ENCODE peak calls at places on chromosomes 6 and 20, in ten cellular contexts. One of them, this sample, is unnamed.
A peak's percentile ranks its signal among the peaks of the same experiment; 100 is the strongest.

GRCh38 chr6:439681-440167 is 48.2 kb downstream of the IRF4 start:
- DNase-seq in A549: no peak
- DNase-seq in GM23248: peak; percentile 48
- DNase-seq in cardiac fibroblast: no peak
- DNase-seq in AG10803: peak; percentile 9
- DNase-seq in tibial artery: peak; percentile 41
- DNase-seq in fibroblast of the aortic adventitia: peak; percentile 65
- DNase-seq in heart right ventricle: no peak
- DNase-seq in body of pancreas: no peak
- DNase-seq in CD8-positive, alpha-beta T cell: no peak
- DNase-seq in this sample: no peak

GRCh38 chr6:34680802-34681515 is 15.6 kb downstream of the ILRUN start:
- DNase-seq in A549: no peak
- DNase-seq in GM23248: peak; percentile 47
- DNase-seq in cardiac fibroblast: peak; percentile 48
- DNase-seq in AG10803: peak; percentile 39
- DNase-seq in tibial artery: no peak
- DNase-seq in fibroblast of the aortic adventitia: peak; percentile 38
- DNase-seq in heart right ventricle: no peak
- DNase-seq in body of pancreas: no peak
- DNase-seq in CD8-positive, alpha-beta T cell: no peak
- DNase-seq in this sample: no peak

GRCh38 chr6:131694832-131695426 is 6.3 kb downstream of the OR2A4 start:
- DNase-seq in A549: peak; percentile 50
- DNase-seq in GM23248: peak; percentile 82
- DNase-seq in cardiac fibroblast: peak; percentile 80
- DNase-seq in AG10803: peak; percentile 71
- DNase-seq in tibial artery: no peak
- DNase-seq in fibroblast of the aortic adventitia: peak; percentile 75
- DNase-seq in heart right ventricle: no peak
- DNase-seq in body of pancreas: peak; percentile 62
- DNase-seq in CD8-positive, alpha-beta T cell: no peak
- DNase-seq in this sample: no peak

GRCh38 chr20:13741879-13742278 is 42.8 kb downstream of the ESF1 start:
- DNase-seq in A549: no peak
- DNase-seq in GM23248: no peak
- DNase-seq in cardiac fibroblast: no peak
- DNase-seq in AG10803: no peak
- DNase-seq in tibial artery: no peak
- DNase-seq in fibroblast of the aortic adventitia: no peak
- DNase-seq in heart right ventricle: no peak
- DNase-seq in body of pancreas: no peak
- DNase-seq in CD8-positive, alpha-beta T cell: no peak
- DNase-seq in this sample: no peak

GRCh38 chr6:53532942-53533341 is 12.0 kb downstream of the GCLC start:
- DNase-seq in A549: no peak
- DNase-seq in GM23248: no peak
- DNase-seq in cardiac fibroblast: no peak
- DNase-seq in AG10803: no peak
- DNase-seq in tibial artery: no peak
- DNase-seq in fibroblast of the aortic adventitia: no peak
- DNase-seq in heart right ventricle: no peak
- DNase-seq in body of pancreas: no peak
- DNase-seq in CD8-positive, alpha-beta T cell: no peak
- DNase-seq in this sample: no peak

GRCh38 chr6:105178110-105178509 is 1.7 kb downstream of the POPDC3 start:
- DNase-seq in A549: no peak
- DNase-seq in GM23248: peak; percentile 95
- DNase-seq in cardiac fibroblast: peak; percentile 96
- DNase-seq in AG10803: peak; percentile 96
- DNase-seq in tibial artery: no peak
- DNase-seq in fibroblast of the aortic adventitia: peak; percentile 79
- DNase-seq in heart right ventricle: no peak
- DNase-seq in body of pancreas: no peak
- DNase-seq in CD8-positive, alpha-beta T cell: no peak
- DNase-seq in this sample: peak; percentile 88

GRCh38 chr6:147322299-147323162 is 118.3 kb downstream of the STXBP5 start:
- DNase-seq in A549: no peak
- DNase-seq in GM23248: peak; percentile 80
- DNase-seq in cardiac fibroblast: peak; percentile 65
- DNase-seq in AG10803: peak; percentile 80
- DNase-seq in tibial artery: no peak
- DNase-seq in fibroblast of the aortic adventitia: peak; percentile 9
- DNase-seq in heart right ventricle: no peak
- DNase-seq in body of pancreas: no peak
- DNase-seq in CD8-positive, alpha-beta T cell: no peak
- DNase-seq in this sample: peak; percentile 17

GRCh38 chr6:89750338-89750737 is 69.3 kb downstream of the MDN1 start:
- DNase-seq in A549: no peak
- DNase-seq in GM23248: no peak
- DNase-seq in cardiac fibroblast: no peak
- DNase-seq in AG10803: no peak
- DNase-seq in tibial artery: no peak
- DNase-seq in fibroblast of the aortic adventitia: no peak
- DNase-seq in heart right ventricle: no peak
- DNase-seq in body of pancreas: no peak
- DNase-seq in CD8-positive, alpha-beta T cell: no peak
- DNase-seq in this sample: no peak

GRCh38 chr20:40996326-40996725 is 32.3 kb upstream of the TOP1 start:
- DNase-seq in A549: no peak
- DNase-seq in GM23248: no peak
- DNase-seq in cardiac fibroblast: no peak
- DNase-seq in AG10803: no peak
- DNase-seq in tibial artery: no peak
- DNase-seq in fibroblast of the aortic adventitia: no peak
- DNase-seq in heart right ventricle: no peak
- DNase-seq in body of pancreas: no peak
- DNase-seq in CD8-positive, alpha-beta T cell: no peak
- DNase-seq in this sample: no peak

GRCh38 chr6:26351544-26351953 is 13.4 kb upstream of the BTN3A2 start:
- DNase-seq in A549: peak; percentile 70
- DNase-seq in GM23248: peak; percentile 94
- DNase-seq in cardiac fibroblast: peak; percentile 95
- DNase-seq in AG10803: peak; percentile 90
- DNase-seq in tibial artery: no peak
- DNase-seq in fibroblast of the aortic adventitia: peak; percentile 89
- DNase-seq in heart right ventricle: no peak
- DNase-seq in body of pancreas: no peak
- DNase-seq in CD8-positive, alpha-beta T cell: no peak
- DNase-seq in this sample: peak; percentile 91

GRCh38 chr20:50270569-50270968 is 79.9 kb downstream of the CEBPB start:
- DNase-seq in A549: no peak
- DNase-seq in GM23248: no peak
- DNase-seq in cardiac fibroblast: no peak
- DNase-seq in AG10803: no peak
- DNase-seq in tibial artery: peak; percentile 80
- DNase-seq in fibroblast of the aortic adventitia: no peak
- DNase-seq in heart right ventricle: no peak
- DNase-seq in body of pancreas: no peak
- DNase-seq in CD8-positive, alpha-beta T cell: no peak
- DNase-seq in this sample: no peak

GRCh38 chr20:60057866-60058807 is 99.9 kb downstream of the CDH26 start:
- DNase-seq in A549: no peak
- DNase-seq in GM23248: no peak
- DNase-seq in cardiac fibroblast: peak; percentile 54
- DNase-seq in AG10803: peak; percentile 9
- DNase-seq in tibial artery: no peak
- DNase-seq in fibroblast of the aortic adventitia: no peak
- DNase-seq in heart right ventricle: peak; percentile 57
- DNase-seq in body of pancreas: peak; percentile 21
- DNase-seq in CD8-positive, alpha-beta T cell: no peak
- DNase-seq in this sample: peak; percentile 91

DNA sequence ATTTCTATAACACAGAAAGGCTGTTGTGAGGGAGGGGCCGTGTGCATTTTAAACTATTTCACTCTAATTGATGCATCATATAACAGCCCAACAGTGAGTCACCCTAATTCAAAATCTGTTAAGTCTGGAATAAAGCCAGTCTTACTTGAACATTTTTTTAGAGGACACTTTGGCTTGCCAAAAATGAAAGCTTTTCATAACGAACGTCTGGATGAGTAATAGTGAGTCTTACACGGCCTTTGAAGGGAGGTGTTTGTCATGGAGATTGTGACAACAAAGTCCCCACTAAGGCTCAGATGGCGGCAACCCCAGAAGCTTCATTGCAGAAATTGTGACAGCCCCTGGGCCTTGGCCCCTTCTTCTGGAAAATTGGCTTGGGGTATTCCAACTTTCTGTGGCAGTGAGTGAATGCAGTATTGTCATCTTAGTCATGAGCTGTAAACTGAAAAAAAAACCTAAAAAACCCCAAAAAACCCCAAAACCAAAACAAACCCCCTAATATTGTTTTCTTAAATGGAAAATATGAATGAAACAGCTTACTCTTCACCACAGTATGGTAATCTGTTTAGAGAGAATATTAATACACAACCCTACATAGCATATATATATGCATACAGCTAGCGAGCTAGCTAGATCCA is 92.6 kb upstream of the CLDN20 start:
- DNase-seq in A549: peak; percentile 50
- DNase-seq in GM23248: peak; percentile 99
- DNase-seq in cardiac fibroblast: peak; percentile 98
- DNase-seq in AG10803: peak; percentile 96
- DNase-seq in tibial artery: peak; percentile 71
- DNase-seq in fibroblast of the aortic adventitia: peak; percentile 93
- DNase-seq in heart right ventricle: no peak
- DNase-seq in body of pancreas: no peak
- DNase-seq in CD8-positive, alpha-beta T cell: peak; percentile 21
- DNase-seq in this sample: peak; percentile 71
- H3K4me3 ChIP-seq in A549: no peak overlapping the region
- H3K4me3 ChIP-seq in GM23248: peak overlapping the region; percentile 35
- H3K4me3 ChIP-seq in cardiac fibroblast: peak overlapping the region; percentile 8
- H3K4me3 ChIP-seq in AG10803: no peak overlapping the region
- H3K4me3 ChIP-seq in tibial artery: peak overlapping the region; percentile 14
- H3K4me3 ChIP-seq in fibroblast of the aortic adventitia: peak overlapping the region; percentile 11
- H3K4me3 ChIP-seq in heart right ventricle: no peak overlapping the region
- H3K4me3 ChIP-seq in body of pancreas: no peak overlapping the region
- H3K4me3 ChIP-seq in CD8-positive, alpha-beta T cell: no peak overlapping the region
- H3K4me3 ChIP-seq in this sample: no peak overlapping the region

GRCh38 chr6:137871299-137871698 is 4.2 kb downstream of the TNFAIP3 start:
- DNase-seq in A549: no peak
- DNase-seq in GM23248: no peak
- DNase-seq in cardiac fibroblast: peak; percentile 51
- DNase-seq in AG10803: no peak
- DNase-seq in tibial artery: no peak
- DNase-seq in fibroblast of the aortic adventitia: no peak
- DNase-seq in heart right ventricle: no peak
- DNase-seq in body of pancreas: no peak
- DNase-seq in CD8-positive, alpha-beta T cell: no peak
- DNase-seq in this sample: no peak

GRCh38 chr6:137870744-137871247 is 3.7 kb downstream of the TNFAIP3 start:
- DNase-seq in A549: no peak
- DNase-seq in GM23248: no peak
- DNase-seq in cardiac fibroblast: peak; percentile 61
- DNase-seq in AG10803: no peak
- DNase-seq in tibial artery: no peak
- DNase-seq in fibroblast of the aortic adventitia: peak; percentile 55
- DNase-seq in heart right ventricle: no peak
- DNase-seq in body of pancreas: no peak
- DNase-seq in CD8-positive, alpha-beta T cell: peak; percentile 41
- DNase-seq in this sample: no peak

GRCh38 chr6:137868721-137869631 is 1.9 kb downstream of the TNFAIP3 start:
- DNase-seq in A549: no peak
- DNase-seq in GM23248: no peak
- DNase-seq in cardiac fibroblast: peak; percentile 47
- DNase-seq in AG10803: no peak
- DNase-seq in tibial artery: no peak
- DNase-seq in fibroblast of the aortic adventitia: no peak
- DNase-seq in heart right ventricle: no peak
- DNase-seq in body of pancreas: no peak
- DNase-seq in CD8-positive, alpha-beta T cell: no peak
- DNase-seq in this sample: no peak

GRCh38 chr6:137869781-137870180 is 2.7 kb downstream of the TNFAIP3 start:
- DNase-seq in A549: no peak
- DNase-seq in GM23248: no peak
- DNase-seq in cardiac fibroblast: no peak
- DNase-seq in AG10803: no peak
- DNase-seq in tibial artery: no peak
- DNase-seq in fibroblast of the aortic adventitia: no peak
- DNase-seq in heart right ventricle: no peak
- DNase-seq in body of pancreas: no peak
- DNase-seq in CD8-positive, alpha-beta T cell: no peak
- DNase-seq in this sample: no peak

GRCh38 chr6:137870286-137870685 is 3.2 kb downstream of the TNFAIP3 start:
- DNase-seq in A549: no peak
- DNase-seq in GM23248: no peak
- DNase-seq in cardiac fibroblast: no peak
- DNase-seq in AG10803: no peak
- DNase-seq in tibial artery: no peak
- DNase-seq in fibroblast of the aortic adventitia: no peak
- DNase-seq in heart right ventricle: no peak
- DNase-seq in body of pancreas: no peak
- DNase-seq in CD8-positive, alpha-beta T cell: no peak
- DNase-seq in this sample: no peak
- H3K4me3 ChIP-seq in A549: no peak overlapping the region
- H3K4me3 ChIP-seq in GM23248: no peak overlapping the region
- H3K4me3 ChIP-seq in cardiac fibroblast: no peak overlapping the region
- H3K4me3 ChIP-seq in AG10803: no peak overlapping the region
- H3K4me3 ChIP-seq in tibial artery: peak overlapping the region; percentile 90
- H3K4me3 ChIP-seq in fibroblast of the aortic adventitia: peak overlapping the region; percentile 96
- H3K4me3 ChIP-seq in heart right ventricle: no peak overlapping the region
- H3K4me3 ChIP-seq in body of pancreas: no peak overlapping the region
- H3K4me3 ChIP-seq in CD8-positive, alpha-beta T cell: peak overlapping the region; percentile 75
- H3K4me3 ChIP-seq in this sample: peak overlapping the region; percentile 97

DNA sequence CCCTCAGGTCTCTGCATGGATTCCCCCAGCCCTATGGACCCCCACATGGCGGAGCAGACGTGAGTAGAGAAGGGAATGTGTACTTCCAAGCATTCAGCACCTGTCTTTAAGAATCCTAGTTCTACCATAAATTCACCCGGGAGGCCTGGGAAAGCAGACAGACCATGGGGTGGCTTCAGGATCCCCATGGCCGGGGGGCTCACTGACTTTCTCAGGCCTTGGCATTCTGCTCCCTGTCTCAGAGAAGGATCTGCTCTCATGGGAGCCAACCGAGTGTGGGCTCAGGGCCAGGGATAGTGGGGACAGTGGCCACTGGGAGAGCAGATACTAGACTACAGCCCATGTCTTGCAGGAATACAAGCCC is 2.3 kb downstream of the CDC25B start:
- DNase-seq in A549: no peak
- DNase-seq in GM23248: no peak
- DNase-seq in cardiac fibroblast: no peak
- DNase-seq in AG10803: no peak
- DNase-seq in tibial artery: no peak
- DNase-seq in fibroblast of the aortic adventitia: no peak
- DNase-seq in heart right ventricle: no peak
- DNase-seq in body of pancreas: no peak
- DNase-seq in CD8-positive, alpha-beta T cell: no peak
- DNase-seq in this sample: no peak
- H3K4me3 ChIP-seq in A549: peak overlapping the region; percentile 84
- H3K4me3 ChIP-seq in GM23248: peak overlapping the region; percentile 85
- H3K4me3 ChIP-seq in cardiac fibroblast: peak overlapping the region; percentile 83
- H3K4me3 ChIP-seq in AG10803: peak overlapping the region; percentile 85
- H3K4me3 ChIP-seq in tibial artery: no peak overlapping the region
- H3K4me3 ChIP-seq in fibroblast of the aortic adventitia: peak overlapping the region; percentile 96
- H3K4me3 ChIP-seq in heart right ventricle: no peak overlapping the region
- H3K4me3 ChIP-seq in body of pancreas: no peak overlapping the region
- H3K4me3 ChIP-seq in CD8-positive, alpha-beta T cell: peak overlapping the region; percentile 66
- H3K4me3 ChIP-seq in this sample: peak overlapping the region; percentile 67

DNA sequence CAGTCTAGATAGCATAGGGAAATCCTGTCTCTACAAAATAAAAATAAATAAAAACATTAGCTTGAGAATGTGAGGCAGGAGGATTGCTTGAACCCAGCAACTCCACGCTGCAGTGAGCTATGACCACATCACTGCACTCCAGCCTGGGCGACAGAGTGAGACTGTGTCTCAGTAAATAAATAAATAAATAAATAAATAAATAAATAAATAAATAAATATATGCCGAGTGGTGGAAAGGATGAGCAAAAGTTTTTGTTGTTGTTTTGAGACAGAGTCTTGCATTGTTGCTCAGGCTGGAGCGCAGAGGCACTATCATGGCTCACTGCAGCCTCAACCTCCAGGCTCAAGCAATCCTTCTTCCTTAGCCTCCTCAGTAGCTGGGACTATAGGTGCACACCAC is 53.4 kb downstream of the TFAP2A start:
- DNase-seq in A549: no peak
- DNase-seq in GM23248: no peak
- DNase-seq in cardiac fibroblast: no peak
- DNase-seq in AG10803: no peak
- DNase-seq in tibial artery: no peak
- DNase-seq in fibroblast of the aortic adventitia: no peak
- DNase-seq in heart right ventricle: no peak
- DNase-seq in body of pancreas: no peak
- DNase-seq in CD8-positive, alpha-beta T cell: no peak
- DNase-seq in this sample: no peak
- H3K4me3 ChIP-seq in A549: no peak overlapping the region
- H3K4me3 ChIP-seq in GM23248: no peak overlapping the region
- H3K4me3 ChIP-seq in cardiac fibroblast: no peak overlapping the region
- H3K4me3 ChIP-seq in AG10803: no peak overlapping the region
- H3K4me3 ChIP-seq in tibial artery: no peak overlapping the region
- H3K4me3 ChIP-seq in fibroblast of the aortic adventitia: no peak overlapping the region
- H3K4me3 ChIP-seq in heart right ventricle: no peak overlapping the region
- H3K4me3 ChIP-seq in body of pancreas: no peak overlapping the region
- H3K4me3 ChIP-seq in CD8-positive, alpha-beta T cell: no peak overlapping the region
- H3K4me3 ChIP-seq in this sample: no peak overlapping the region

This sample was measured in skeletal muscle cell.